ENCODE peak calls at places on chromosome 20, in four cellular contexts. I is neural progenitor cell; V is stimulated activated CD8-positive, alpha-beta memory T cell treated with anti-CD3 and anti-CD28 coated beads, Interleukin-4, amount 100 ng/mL, for 1 hour; H is stimulated activated CD4-positive, alpha-beta T cell treated with anti-CD3 and anti-CD28 coated beads, Interleukin-2, amount 100 ng/mL, for 48 hours. B is an unnamed sample.
A peak's percentile ranks its signal among the peaks of the same experiment; 100 is the strongest.

GRCh38 chr20:50172347-50173013 is 18.1 kb upstream of the CEBPB start:
- DNase-seq in I (peak; percentile 90), V (no peak), H (no peak), B (no peak)

GRCh38 chr20:8853805-8854338 is 215.0 kb upstream of the PLCB4 start:
- DNase-seq in I (peak; percentile 81), V (no peak), H (no peak), B (peak; percentile 87)

GRCh38 chr20:11047559-11047958 is 373.8 kb upstream of the JAG1 start:
- DNase-seq in I (no peak), V (no peak), H (no peak), B (peak; percentile 65)

GRCh38 chr20:8408587-8409307 is 276.7 kb downstream of the PLCB1 start:
- DNase-seq in I (no peak), V (no peak), H (no peak), B (no peak)

GRCh38 chr20:24917797-24918578 is 31.1 kb upstream of the CST7 start:
- DNase-seq in I (peak; percentile 91), V (peak; percentile 14), H (peak; percentile 46), B (peak; percentile 72)

GRCh38 chr20:51934301-51935002 is 132.1 kb upstream of the SALL4 start:
- DNase-seq in I (no peak), V (no peak), H (no peak), B (no peak)

GRCh38 chr20:31713312-31714049 is 9.2 kb downstream of the BCL2L1 start:
- DNase-seq in I (no peak), V (no peak), H (no peak), B (peak; percentile 98)

GRCh38 chr20:11698124-11698523 is 219.6 kb upstream of the BTBD3 start:
- DNase-seq in I (no peak), V (no peak), H (no peak), B (no peak)

GRCh38 chr20:17796096-17796563 is 96.4 kb downstream of the BANF2 start:
- DNase-seq in I (no peak), V (no peak), H (no peak), B (peak; percentile 24)

GRCh38 chr20:2053615-2054014 is 48.0 kb upstream of the STK35 start:
- DNase-seq in I (no peak), V (no peak), H (no peak), B (no peak)

GRCh38 chr20:21615617-21616080 is 89.8 kb upstream of the PAX1 start:
- DNase-seq in I (peak; percentile 84), V (peak; percentile 9), H (peak; percentile 37), B (peak; percentile 64)

GRCh38 chr20:51926670-51927305 is 124.5 kb upstream of the SALL4 start:
- DNase-seq in I (no peak), V (no peak), H (no peak), B (no peak)